ENCODE peak calls at places on chromosomes 6 and 20, in eight cellular contexts. X is DMS79; I is progenitor cell of endocrine pancreas; Z is activated CD4-positive, alpha-beta T cell treated with anti-CD3 and anti-CD28 coated beads, Interleukin-2, amount 50 U/mL, for 24 hours; U is CD8-positive, alpha-beta T cell; D is kidney glomerular epithelial cell; R is heart right ventricle; J is ecto neural progenitor cell. E is an unnamed sample.

GRCh38 chr20:51958636-51959542 is 156.6 kb upstream of the SALL4 start:
- DNase-seq in X (no peak), I (no peak), Z (no peak), U (no peak), D (no peak), R (no peak), J (no peak), E (no peak)

GRCh38 chr6:136403166-136403980 is 113.7 kb upstream of the BCLAF1 start:
- DNase-seq in X (no peak), I (no peak), Z (no peak), U (no peak), D (peak), R (no peak), J (no peak), E (no peak)

GRCh38 chr20:6632187-6632586 is 135.3 kb upstream of the BMP2 start:
- DNase-seq in X (no peak), I (no peak), Z (no peak), U (no peak), D (peak), R (peak), J (no peak), E (no peak)

GRCh38 chr20:44071057-44071456 is 115.9 kb downstream of the JPH2 start:
- DNase-seq in X (no peak), I (no peak), Z (no peak), U (no peak), D (no peak), R (no peak), J (no peak), E (no peak)

GRCh38 chr6:44128020-44128917 is 915 bp downstream of the TMEM63B start:
- DNase-seq in X (no peak), I (peak), Z (no peak), U (no peak), D (no peak), R (peak), J (peak), E (peak)

GRCh38 chr6:32087574-32088486 is 21.3 kb downstream of the TNXB start:
- DNase-seq in X (no peak), I (peak), Z (peak), U (peak), D (no peak), R (peak), J (peak), E (peak)

GRCh38 chr6:56851541-56852248 is 103.2 kb upstream of the BEND6 start:
- DNase-seq in X (no peak), I (no peak), Z (no peak), U (no peak), D (peak), R (no peak), J (no peak), E (no peak)

GRCh38 chr6:145887969-145888368 is 73.4 kb upstream of the FBXO30 start:
- DNase-seq in X (no peak), I (no peak), Z (no peak), U (peak), D (peak), R (peak), J (no peak), E (no peak)

GRCh38 chr6:43760799-43761168 is 9.2 kb upstream of the VEGFA start:
- DNase-seq in X (no peak), I (no peak), Z (no peak), U (no peak), D (no peak), R (no peak), J (no peak), E (no peak)

GRCh38 chr6:42831237-42831636 is 48.2 kb upstream of the RPL7L1 start:
- DNase-seq in X (no peak), I (no peak), Z (no peak), U (no peak), D (no peak), R (no peak), J (no peak), E (no peak)

GRCh38 chr20:3471397-3472021 is 691 bp downstream of the ATRN start:
- DNase-seq in X (no peak), I (no peak), Z (no peak), U (no peak), D (no peak), R (no peak), J (no peak), E (no peak)

GRCh38 chr20:48619126-48620101 is 208.4 kb downstream of the PREX1 start:
- DNase-seq in X (peak), I (no peak), Z (no peak), U (no peak), D (no peak), R (peak), J (no peak), E (no peak)

GRCh38 chr6:31952140-31952805 is 6.4 kb downstream of the CFB start:
- DNase-seq in X (no peak), I (peak), Z (no peak), U (no peak), D (peak), R (peak), J (peak), E (no peak)

GRCh38 chr6:79868098-79868722 is 79.1 kb downstream of the ELOVL4 start:
- DNase-seq in X (peak), I (peak), Z (no peak), U (no peak), D (peak), R (no peak), J (no peak), E (no peak)

GRCh38 chr6:31776563-31776960 is 566 bp downstream of the VWA7 start:
- DNase-seq in X (no peak), I (no peak), Z (no peak), U (no peak), D (no peak), R (no peak), J (no peak), E (no peak)

GRCh38 chr6:15443119-15443518 is 197.2 kb downstream of the JARID2 start:
- DNase-seq in X (no peak), I (no peak), Z (no peak), U (no peak), D (peak), R (no peak), J (no peak), E (no peak)

GRCh38 chr20:30963591-30963990 is 293.9 kb upstream of the DEFB115 start:
- DNase-seq in X (no peak), I (no peak), Z (no peak), U (no peak), D (no peak), R (no peak), J (no peak), E (no peak)

GRCh38 chr6:159249150-159249549 is 80.0 kb downstream of the FNDC1 start:
- DNase-seq in X (no peak), I (no peak), Z (no peak), U (no peak), D (no peak), R (no peak), J (no peak), E (no peak)

GRCh38 chr6:44661221-44661609 is 273.7 kb downstream of the CDC5L start:
- DNase-seq in X (peak), I (no peak), Z (no peak), U (no peak), D (peak), R (no peak), J (no peak), E (no peak)

GRCh38 chr20:57736738-57737347 is 27.0 kb upstream of the PMEPA1 start:
- DNase-seq in X (no peak), I (no peak), Z (no peak), U (no peak), D (no peak), R (no peak), J (no peak), E (no peak)

GRCh38 chr20:32050851-32051556 is 1.0 kb upstream of the HCK start:
- DNase-seq in X (no peak), I (no peak), Z (no peak), U (no peak), D (no peak), R (peak), J (no peak), E (peak)

GRCh38 chr20:22584630-22584921 is 204 bp upstream of the FOXA2 start:
- DNase-seq in X (no peak), I (peak), Z (no peak), U (no peak), D (no peak), R (no peak), J (no peak), E (no peak)

GRCh38 chr6:37171141-37171969 is 1.4 kb downstream of the PIM1 start:
- DNase-seq in X (peak), I (peak), Z (no peak), U (peak), D (peak), R (peak), J (peak), E (peak)

GRCh38 chr6:124881898-124882579 is 80.2 kb upstream of the RNF217 start:
- DNase-seq in X (no peak), I (no peak), Z (no peak), U (no peak), D (no peak), R (no peak), J (peak), E (no peak)

GRCh38 chr20:49821850-49822249 is 9.2 kb downstream of the SLC9A8 start:
- DNase-seq in X (no peak), I (no peak), Z (no peak), U (no peak), D (peak), R (no peak), J (no peak), E (no peak)

GRCh38 chr6:100479180-100480035 is 14.7 kb upstream of the SIM1 start:
- DNase-seq in X (no peak), I (no peak), Z (no peak), U (no peak), D (peak), R (no peak), J (no peak), E (no peak)

GRCh38 chr6:133341607-133342158 is 100.5 kb downstream of the EYA4 start:
- DNase-seq in X (no peak), I (no peak), Z (no peak), U (no peak), D (peak), R (no peak), J (no peak), E (no peak)

GRCh38 chr6:22036267-22036666 is 260.6 kb downstream of the PRL start:
- DNase-seq in X (peak), I (peak), Z (no peak), U (peak), D (peak), R (no peak), J (peak), E (no peak)